ENCODE peak calls at places on chromosome 11, in eight cellular contexts. J, Y, U, N, X, L, M and I are unnamed samples.
A peak's percentile ranks its signal among the peaks of the same experiment; 100 is the strongest.

GRCh38 chr11:114921697-114922096 is 243.4 kb downstream of the NXPE2 start:
- DNase-seq in J (no peak), U (no peak), L (no peak), X (no peak), Y (no peak), N (no peak), M (no peak), I (no peak)

GRCh38 chr11:92845390-92846185 is 123.9 kb upstream of the MTNR1B start:
- DNase-seq in L (no peak), J (no peak), X (no peak), M (no peak), Y (no peak), N (no peak), U (no peak), I (no peak)

GRCh38 chr11:133509924-133510697 is 22.2 kb downstream of the OPCML start:
- DNase-seq in L (no peak), M (no peak), U (no peak), N (no peak), X (no peak), J (no peak), Y (no peak), I (no peak)

GRCh38 chr11:67648140-67648795 is 2.3 kb downstream of the ACY3 start:
- DNase-seq in Y (peak; percentile 61), N (no peak), M (peak; percentile 79), L (peak; percentile 18), U (peak; percentile 47), X (no peak), J (peak; percentile 70), I (no peak)

GRCh38 chr11:69969890-69970784 is 108.0 kb upstream of the ANO1 start:
- DNase-seq in N (no peak), Y (no peak), X (peak; percentile 9), U (no peak), L (no peak), M (peak; percentile 57), J (no peak), I (no peak)

GRCh38 chr11:14422052-14422813 is 63.2 kb upstream of the RRAS2 start:
- DNase-seq in U (peak; percentile 90), L (peak; percentile 80), M (no peak), J (no peak), X (peak; percentile 100), N (peak; percentile 99), Y (no peak), I (no peak)

GRCh38 chr11:75792127-75792731 is 22.8 kb upstream of the UVRAG start:
- DNase-seq in N (no peak), J (no peak), M (no peak), Y (no peak), U (no peak), L (no peak), X (no peak), I (no peak)

GRCh38 chr11:92125316-92125715 is 99.3 kb upstream of the FAT3 start:
- DNase-seq in X (no peak), M (no peak), N (no peak), U (no peak), L (no peak), Y (no peak), J (no peak), I (no peak)

GRCh38 chr11:17277024-17277584 is 565 bp downstream of the NUCB2 start:
- DNase-seq in Y (peak; percentile 71), N (peak; percentile 65), X (peak; percentile 52), U (no peak), L (no peak), J (peak; percentile 48), M (peak; percentile 27), I (no peak)